ENCODE peak calls at places on chromosomes 13 and 19, in seven cellular contexts. T is cardiac fibroblast, P is psoas muscle, V is GM23338, J is B cell, G is endothelial cell, B is GM12865. Z is an unnamed sample.

GRCh38 chr19:16266586-16266942 is 58.1 kb upstream of the KLF2 start:
- DNase-seq in T (no peak), P (no peak), V (no peak), J (no peak), G (no peak), B (no peak), Z (no peak)

GRCh38 chr13:110137677-110138008 is 169.3 kb downstream of the COL4A1 start:
- DNase-seq in T (peak), P (no peak), V (no peak), J (no peak), G (no peak), B (peak), Z (no peak)

GRCh38 chr13:80334582-80335260 is 6.2 kb downstream of the SPRY2 start:
- DNase-seq in T (peak), P (no peak), V (no peak), J (no peak), G (no peak), B (no peak), Z (no peak)

GRCh38 chr13:79246575-79246949 is 159.5 kb downstream of the RBM26 start:
- DNase-seq in T (peak), P (no peak), V (no peak), J (no peak), G (no peak), B (peak), Z (no peak)

GRCh38 chr13:112092453-112092852 is 25.5 kb downstream of the SOX1 start:
- DNase-seq in T (no peak), P (no peak), V (no peak), J (no peak), G (no peak), B (no peak), Z (no peak)

GRCh38 chr13:45296259-45296658 is 44.7 kb downstream of the TPT1 start:
- DNase-seq in T (peak), P (no peak), V (no peak), J (no peak), G (no peak), B (no peak), Z (no peak)

GRCh38 chr13:29435125-29435911 is 160.2 kb downstream of the SLC7A1 start:
- DNase-seq in T (peak), P (no peak), V (no peak), J (no peak), G (no peak), B (no peak), Z (no peak)

GRCh38 chr13:73190477-73190876 is 131.7 kb downstream of the KLF5 start:
- DNase-seq in T (peak), P (no peak), V (no peak), J (no peak), G (no peak), B (no peak), Z (no peak)

GRCh38 chr19:39403331-39404312 is 3.0 kb upstream of the ZFP36 start:
- DNase-seq in T (peak), P (peak), V (peak), J (peak), G (peak), B (peak), Z (peak)

GRCh38 chr19:39141929-39142328 is 16.3 kb downstream of the PAK4 start:
- DNase-seq in T (no peak), P (no peak), V (no peak), J (no peak), G (no peak), B (no peak), Z (no peak)

GRCh38 chr19:18849838-18850400 is 18.2 kb downstream of the UPF1 start:
- DNase-seq in T (no peak), P (no peak), V (no peak), J (no peak), G (no peak), B (peak), Z (no peak)

GRCh38 chr19:37983916-37984315 is 76.9 kb downstream of the SIPA1L3 start:
- DNase-seq in T (no peak), P (no peak), V (no peak), J (no peak), G (no peak), B (no peak), Z (no peak)

GRCh38 chr13:99264053-99264452 is 5.9 kb upstream of the GPR18 start:
- DNase-seq in T (no peak), P (no peak), V (no peak), J (peak), G (no peak), B (no peak), Z (no peak)

GRCh38 chr13:44758595-44759221 is 182.6 kb upstream of the TSC22D1 start:
- DNase-seq in T (peak), P (no peak), V (no peak), J (no peak), G (no peak), B (no peak), Z (no peak)

GRCh38 chr19:24073807-24074206 is 13.2 kb upstream of the ZNF254 start:
- DNase-seq in T (no peak), P (no peak), V (no peak), J (no peak), G (no peak), B (no peak), Z (no peak)

GRCh38 chr19:18193388-18194207 is 580 bp downstream of the MPV17L2 start:
- DNase-seq in T (no peak), P (peak), V (no peak), J (no peak), G (peak), B (no peak), Z (no peak)

GRCh38 chr13:50244913-50245574 is 229.8 kb downstream of the KCNRG start:
- DNase-seq in T (peak), P (no peak), V (no peak), J (peak), G (no peak), B (peak), Z (no peak)

GRCh38 chr13:78601124-78601885 is 2.0 kb downstream of the POU4F1 start:
- DNase-seq in T (peak), P (no peak), V (peak), J (no peak), G (no peak), B (peak), Z (no peak)

GRCh38 chr19:50708179-50708879 is 11.3 kb downstream of the SHANK1 start:
- DNase-seq in T (no peak), P (peak), V (no peak), J (no peak), G (no peak), B (no peak), Z (no peak)

GRCh38 chr13:44362394-44363040 is 11.1 kb upstream of the SERP2 start:
- DNase-seq in T (no peak), P (no peak), V (no peak), J (no peak), G (no peak), B (no peak), Z (no peak)

GRCh38 chr19:16141043-16141442 is 2.4 kb upstream of the HSH2D start:
- DNase-seq in T (no peak), P (no peak), V (no peak), J (peak), G (no peak), B (peak), Z (no peak)

GRCh38 chr13:33543089-33543459 is 257.5 kb upstream of the STARD13 start:
- DNase-seq in T (no peak), P (no peak), V (peak), J (no peak), G (no peak), B (no peak), Z (no peak)

GRCh38 chr13:32134991-32135390 is 103.4 kb downstream of the FRY start:
- DNase-seq in T (no peak), P (no peak), V (no peak), J (no peak), G (no peak), B (no peak), Z (no peak)

GRCh38 chr19:19568802-19569756 is 31.0 kb downstream of the CILP2 start:
- DNase-seq in T (peak), P (no peak), V (no peak), J (no peak), G (no peak), B (no peak), Z (no peak)

GRCh38 chr19:54114340-54114826 is 1.1 kb downstream of the TFPT start:
- DNase-seq in T (peak), P (peak), V (peak), J (no peak), G (peak), B (peak), Z (peak)

GRCh38 chr19:42657551-42657950 is 62.8 kb upstream of the CEACAM8 start:
- DNase-seq in T (no peak), P (no peak), V (no peak), J (no peak), G (no peak), B (no peak), Z (no peak)

GRCh38 chr19:15684828-15685227 is 11.9 kb downstream of the CYP4F12 start:
- DNase-seq in T (no peak), P (no peak), V (no peak), J (no peak), G (no peak), B (no peak), Z (no peak)

GRCh38 chr13:32426191-32426980 is 1.5 kb downstream of the N4BP2L1 start:
- DNase-seq in T (no peak), P (no peak), V (no peak), J (peak), G (no peak), B (peak), Z (no peak)

GRCh38 chr13:98549006-98549727 is 27.7 kb downstream of the STK24 start:
- DNase-seq in T (peak), P (no peak), V (no peak), J (no peak), G (no peak), B (peak), Z (no peak)

GRCh38 chr19:5695649-5696195 is 5.6 kb downstream of the RPL36 start:
- DNase-seq in T (no peak), P (no peak), V (peak), J (no peak), G (no peak), B (peak), Z (no peak)

GRCh38 chr13:73061478-73062275 is 2.9 kb downstream of the KLF5 start:
- DNase-seq in T (no peak), P (no peak), V (peak), J (no peak), G (no peak), B (no peak), Z (no peak)

GRCh38 chr13:56189439-56189838 is 951.3 kb upstream of the PRR20A start:
- DNase-seq in T (no peak), P (no peak), V (no peak), J (no peak), G (no peak), B (no peak), Z (no peak)

GRCh38 chr13:42216422-42216735 is 55.6 kb upstream of the AKAP11 start:
- DNase-seq in T (no peak), P (no peak), V (no peak), J (no peak), G (no peak), B (no peak), Z (no peak)
- TF ChIP-seq CTCF in T (no peak), P (no peak), V (no peak), J (no peak), G (no peak), B (no peak), Z (no peak)

GRCh38 chr19:34336781-34337271 is 28.2 kb upstream of the GPI start:
- DNase-seq in T (peak), P (no peak), V (peak), J (peak), G (peak), B (peak), Z (no peak)
- TF ChIP-seq CTCF in T (peak), P (peak), V (peak), J (peak), G (peak), B (peak), Z (peak)

GRCh38 chr19:52214241-52214640 is 24.4 kb downstream of the PPP2R1A start:
- DNase-seq in T (no peak), P (no peak), V (no peak), J (no peak), G (no peak), B (no peak), Z (no peak)
- TF ChIP-seq CTCF in T (no peak), P (no peak), V (no peak), J (no peak), G (no peak), B (no peak), Z (no peak)

GRCh38 chr13:48641404-48641803 is 12.3 kb upstream of the CYSLTR2 start:
- DNase-seq in T (no peak), P (no peak), V (no peak), J (no peak), G (no peak), B (no peak), Z (no peak)

GRCh38 chr13:48644951-48645350 is 8.8 kb upstream of the CYSLTR2 start:
- DNase-seq in T (no peak), P (no peak), V (no peak), J (no peak), G (no peak), B (no peak), Z (no peak)

GRCh38 chr13:48642061-48642460 is 11.7 kb upstream of the CYSLTR2 start:
- DNase-seq in T (no peak), P (no peak), V (no peak), J (no peak), G (no peak), B (no peak), Z (no peak)

GRCh38 chr13:48644141-48644540 is 9.6 kb upstream of the CYSLTR2 start:
- DNase-seq in T (no peak), P (no peak), V (no peak), J (no peak), G (no peak), B (no peak), Z (no peak)

GRCh38 chr13:48643159-48643558 is 10.6 kb upstream of the CYSLTR2 start:
- DNase-seq in T (no peak), P (no peak), V (no peak), J (no peak), G (no peak), B (no peak), Z (no peak)
- TF ChIP-seq CTCF in T (no peak), P (no peak), V (peak), J (no peak), G (no peak), B (no peak), Z (no peak)

GRCh38 chr19:3253270-3253669 is 28.8 kb downstream of the CELF5 start:
- DNase-seq in T (no peak), P (no peak), V (peak), J (no peak), G (no peak), B (peak), Z (no peak)
- TF ChIP-seq CTCF in T (no peak), P (no peak), V (peak), J (no peak), G (no peak), B (no peak), Z (no peak)

DNA sequence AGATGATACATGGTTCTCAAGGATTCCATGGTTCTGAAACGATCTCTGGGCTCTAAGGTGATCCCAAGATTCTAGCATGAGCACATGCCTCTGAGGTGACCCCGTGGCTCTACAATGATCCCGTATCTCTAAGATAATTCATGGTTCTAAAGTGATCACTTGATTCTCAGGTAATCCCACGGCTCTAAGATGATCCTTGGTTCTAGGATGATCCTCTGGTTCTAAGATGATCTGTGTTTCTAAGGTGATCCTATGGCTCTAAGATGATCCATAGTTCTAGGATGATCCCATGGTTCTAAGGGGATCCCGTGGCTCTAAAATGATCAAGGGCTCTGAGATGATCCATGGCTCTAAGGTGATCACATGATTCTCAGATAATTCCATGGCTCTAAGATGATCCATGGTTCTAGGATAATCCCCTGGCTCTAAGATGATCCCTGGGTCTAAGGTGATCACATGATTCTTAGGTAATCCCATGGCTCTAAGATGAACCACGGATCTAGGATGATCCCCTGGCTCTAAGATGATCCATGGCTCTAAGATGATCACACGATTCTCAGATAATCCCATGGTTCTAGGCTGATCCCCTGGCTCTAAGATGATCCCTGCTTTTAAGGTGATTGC is 21.3 kb downstream of the NUMBL start:
- DNase-seq in T (no peak), P (no peak), V (no peak), J (no peak), G (no peak), B (no peak), Z (no peak)
- TF ChIP-seq CTCF in T (no peak), P (no peak), V (no peak), J (no peak), G (no peak), B (no peak), Z (no peak)

DNA sequence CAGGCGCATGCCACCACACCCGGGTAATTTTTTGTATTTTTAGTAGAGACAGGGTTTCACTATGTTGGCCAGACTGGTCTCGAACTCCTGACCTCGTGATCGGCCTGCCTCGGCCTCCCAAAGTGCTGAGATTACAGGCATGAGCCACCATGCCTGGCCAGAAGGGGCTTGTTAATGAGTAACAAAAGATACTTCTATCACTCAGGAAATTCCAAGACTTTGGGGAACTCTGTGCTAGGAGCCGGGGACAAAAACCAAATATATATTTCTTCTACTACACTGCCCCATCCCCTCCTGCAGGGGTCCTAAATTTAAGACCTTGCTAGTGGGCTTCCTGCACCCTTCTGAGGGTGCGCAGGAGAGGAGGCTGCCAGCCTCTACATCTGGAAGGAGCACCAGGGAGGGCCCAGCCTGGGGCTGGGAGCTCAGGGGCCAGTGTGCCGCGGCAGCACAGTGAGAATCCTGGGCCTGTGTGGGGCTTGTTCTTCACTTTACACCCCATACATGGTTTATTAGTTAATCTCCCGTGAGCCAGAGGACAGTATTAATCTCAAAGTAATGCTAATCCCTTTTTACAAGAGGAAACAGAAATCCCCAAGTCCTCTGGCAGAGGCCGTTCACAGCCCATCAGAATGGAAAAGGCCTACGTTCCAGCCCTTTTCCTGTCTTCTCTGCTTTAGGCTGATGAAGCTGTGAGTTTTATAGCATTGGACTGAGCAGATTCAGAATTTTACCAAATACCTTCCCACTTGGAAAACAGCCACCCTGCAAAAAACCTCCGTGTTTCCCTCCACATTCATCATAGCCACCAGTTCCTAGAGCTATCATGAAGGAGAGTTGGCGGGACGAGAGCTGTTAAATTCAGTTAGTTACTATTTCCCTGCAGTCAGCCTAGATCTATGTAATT is 44.4 kb upstream of the NPAS1 start:
- DNase-seq in T (peak), P (no peak), V (no peak), J (no peak), G (no peak), B (no peak), Z (no peak)
- TF ChIP-seq CTCF in T (no peak), P (no peak), V (no peak), J (no peak), G (no peak), B (no peak), Z (no peak)

DNA sequence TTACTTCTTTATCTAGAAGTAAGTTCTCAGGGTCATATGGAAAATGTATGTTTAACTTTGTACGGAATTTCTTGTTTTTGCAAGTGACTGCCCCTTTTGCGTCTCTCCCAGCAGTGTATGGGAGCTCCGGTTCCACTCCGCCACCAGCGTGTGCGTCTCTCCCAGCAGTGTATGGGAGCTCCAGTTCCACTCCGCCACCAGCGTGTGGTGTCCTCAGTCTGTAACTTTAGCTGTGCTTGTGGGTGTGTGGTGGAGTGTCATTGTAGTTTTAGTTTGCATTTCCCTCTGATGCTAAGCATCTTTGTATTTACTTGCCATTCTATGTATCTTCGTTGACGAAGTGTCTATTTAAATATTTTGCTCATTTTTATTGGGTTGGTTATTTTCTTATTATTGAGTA is 2.4 kb downstream of the CUL4A start:
- DNase-seq in T (no peak), P (no peak), V (peak), J (no peak), G (peak), B (no peak), Z (no peak)
- TF ChIP-seq CTCF in T (peak), P (no peak), V (peak), J (no peak), G (no peak), B (peak), Z (no peak)

Z was measured in ovary.